ENCODE peak calls at places on chromosome 16, in seven cellular contexts. P is H9, N is IMR-90, F is mesendoderm, V is H1, K is mesenchymal stem cell, T is trophoblast cell. L is an unnamed sample.

GRCh38 chr16:3642397-3643094 is 11.9 kb upstream of the DNASE1 start:
- DNase-seq in P (no peak), N (no peak), F (peak), V (peak), K (peak), T (peak), L (no peak)

GRCh38 chr16:65947951-65948350 is 418.5 kb upstream of the CDH5 start:
- DNase-seq in P (no peak), N (no peak), F (no peak), V (no peak), K (no peak), T (no peak), L (no peak)

GRCh38 chr16:8581923-8582580 is 8.3 kb downstream of the TMEM114 start:
- DNase-seq in P (no peak), N (no peak), F (no peak), V (no peak), K (peak), T (no peak), L (no peak)

GRCh38 chr16:85210423-85211169 is 98.3 kb upstream of the CIBAR2 start:
- DNase-seq in P (no peak), N (peak), F (no peak), V (no peak), K (peak), T (peak), L (no peak)

GRCh38 chr16:69131167-69131748 is 1.1 kb downstream of the CHTF8 start:
- DNase-seq in P (peak), N (peak), F (peak), V (no peak), K (peak), T (no peak), L (peak)

GRCh38 chr16:76176153-76176552 is 101.0 kb upstream of the CNTNAP4 start:
- DNase-seq in P (no peak), N (no peak), F (no peak), V (no peak), K (no peak), T (no peak), L (no peak)

GRCh38 chr16:70523013-70523620 is at the start of gene COG4:
- DNase-seq in P (peak), N (peak), F (peak), V (peak), K (peak), T (peak), L (peak)

GRCh38 chr16:28491080-28491969 is 549 bp downstream of the CLN3 start:
- DNase-seq in P (peak), N (no peak), F (peak), V (peak), K (peak), T (peak), L (peak)

GRCh38 chr16:31498493-31498892 is 9.7 kb downstream of the RUSF1 start:
- DNase-seq in P (no peak), N (no peak), F (no peak), V (no peak), K (no peak), T (no peak), L (no peak)

GRCh38 chr16:70720431-70721201 is 34.8 kb upstream of the MTSS2 start:
- DNase-seq in P (no peak), N (no peak), F (no peak), V (no peak), K (no peak), T (peak), L (no peak)

GRCh38 chr16:68488559-68488958 is 40.3 kb upstream of the SMPD3 start:
- DNase-seq in P (no peak), N (no peak), F (no peak), V (no peak), K (no peak), T (no peak), L (no peak)

GRCh38 chr16:89050868-89051311 is 42.8 kb upstream of the ACSF3 start:
- DNase-seq in P (no peak), N (no peak), F (no peak), V (no peak), K (no peak), T (no peak), L (no peak)

GRCh38 chr16:11350531-11351335 is 5.5 kb downstream of the RMI2 start:
- DNase-seq in P (no peak), N (peak), F (no peak), V (no peak), K (peak), T (no peak), L (no peak)

GRCh38 chr16:9039208-9039607 is 52.2 kb upstream of the HAPSTR1 start:
- DNase-seq in P (no peak), N (peak), F (peak), V (no peak), K (peak), T (no peak), L (no peak)

GRCh38 chr16:11004957-11005610 is 60.7 kb downstream of the CLEC16A start:
- DNase-seq in P (no peak), N (peak), F (no peak), V (no peak), K (no peak), T (no peak), L (no peak)

DNA sequence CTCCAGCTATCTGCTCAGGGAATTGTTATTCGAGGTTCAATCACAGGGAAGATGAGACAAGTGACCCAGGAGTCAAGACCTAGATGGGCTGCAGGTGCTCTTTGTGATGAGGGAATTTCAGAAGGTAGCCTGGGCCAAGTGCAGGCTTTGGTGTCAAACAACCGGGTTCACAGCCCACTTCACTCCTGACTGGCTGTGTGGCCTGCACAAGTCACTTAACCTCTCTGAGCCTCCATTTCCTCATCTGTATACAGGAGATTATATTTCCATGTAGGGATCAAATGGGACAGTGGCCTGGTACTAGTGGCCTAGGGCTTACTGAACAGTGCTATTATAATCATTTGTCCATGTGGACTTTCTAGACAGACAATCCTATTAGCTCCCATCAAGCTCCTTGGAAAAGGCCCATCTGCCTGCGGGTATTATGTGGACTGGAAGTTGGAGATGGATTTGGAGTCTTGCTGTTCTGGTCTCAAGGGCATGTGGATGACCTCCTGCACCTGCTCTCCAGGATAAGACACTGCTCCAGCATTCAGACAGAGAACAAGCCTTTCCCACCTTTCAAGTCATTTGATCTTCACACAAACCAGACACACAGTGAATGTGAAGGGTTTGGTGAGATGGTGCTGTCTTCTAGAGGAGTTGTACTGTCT is 3.1 kb upstream of the MT1X start:
- DNase-seq in P (no peak), N (no peak), F (no peak), V (no peak), K (no peak), T (no peak), L (no peak)
- H3K27ac ChIP-seq in P (no peak), N (no peak), F (no peak), V (no peak), K (no peak), T (no peak), L (no peak)

GRCh38 chr16:2467301-2468141 is 3.6 kb upstream of the NTN3 start:
- DNase-seq in P (peak), N (peak), F (peak), V (peak), K (peak), T (no peak), L (no peak)
- H3K9ac ChIP-seq in P (no peak), N (peak), F (peak), V (peak), K (peak), T (peak), L (peak)

GRCh38 chr16:57371494-57372371 is 557 bp upstream of the CX3CL1 start:
- DNase-seq in P (no peak), N (no peak), F (no peak), V (no peak), K (no peak), T (no peak), L (peak)
- H2AK5ac ChIP-seq in P (no peak), N (no peak), F (no peak), V (peak), K (peak), T (no peak), L (peak)

DNA sequence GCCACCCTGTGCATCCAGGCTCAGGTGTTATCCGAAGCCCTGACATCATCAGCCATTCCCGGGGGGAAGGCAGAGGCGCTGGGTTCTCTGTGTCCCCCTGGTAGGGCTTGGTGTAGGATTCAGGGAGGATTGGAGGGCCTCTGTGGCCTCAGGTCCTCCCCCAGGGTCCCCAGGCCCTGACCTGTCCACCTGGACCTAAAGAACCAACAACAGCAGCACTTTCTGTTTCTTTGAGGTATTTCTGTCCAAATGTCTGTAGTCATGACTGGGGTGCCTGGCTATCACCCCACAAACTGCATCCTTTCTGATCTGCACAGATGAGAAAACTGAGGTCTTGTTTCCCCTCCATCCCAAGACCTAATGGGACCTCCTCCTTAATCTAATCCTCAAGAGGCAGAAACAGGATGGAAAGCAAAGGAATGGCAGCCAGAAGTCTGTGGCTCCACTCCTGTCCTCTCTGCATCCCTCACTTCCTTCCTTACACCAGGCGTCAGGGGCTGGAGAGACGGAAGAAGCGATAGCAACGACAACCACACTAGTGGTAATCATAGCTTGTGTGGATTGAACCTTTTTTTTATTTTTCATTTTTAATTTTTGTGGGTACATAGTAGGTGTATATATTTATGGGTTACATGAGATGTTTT is 11.8 kb downstream of the NLRC5 start:
- DNase-seq in P (no peak), N (no peak), F (no peak), V (no peak), K (no peak), T (no peak), L (no peak)
- H3K27ac ChIP-seq in P (no peak), N (peak), F (no peak), V (no peak), K (no peak), T (no peak), L (no peak)

GRCh38 chr16:50643192-50643591 is 37.9 kb downstream of the SNX20 start:
- DNase-seq in P (no peak), N (no peak), F (no peak), V (no peak), K (no peak), T (no peak), L (no peak)

GRCh38 chr16:50644730-50645129 is 36.4 kb downstream of the SNX20 start:
- DNase-seq in P (peak), N (no peak), F (peak), V (no peak), K (no peak), T (no peak), L (no peak)

GRCh38 chr16:50642349-50642748 is 38.8 kb downstream of the SNX20 start:
- DNase-seq in P (no peak), N (no peak), F (no peak), V (no peak), K (no peak), T (no peak), L (no peak)

GRCh38 chr16:50645858-50646257 is 35.3 kb downstream of the SNX20 start:
- DNase-seq in P (no peak), N (no peak), F (no peak), V (no peak), K (no peak), T (no peak), L (no peak)

GRCh38 chr16:50644245-50644644 is 36.9 kb downstream of the SNX20 start:
- DNase-seq in P (no peak), N (no peak), F (no peak), V (no peak), K (no peak), T (no peak), L (no peak)
- H3K9ac ChIP-seq in P (no peak), N (no peak), F (no peak), V (no peak), K (no peak), T (no peak), L (no peak)

GRCh38 chr16:54034684-54035083 is 251.9 kb downstream of the IRX3 start:
- DNase-seq in P (no peak), N (peak), F (no peak), V (no peak), K (no peak), T (no peak), L (no peak)
- H2AK5ac ChIP-seq in P (no peak), N (no peak), F (no peak), V (no peak), K (no peak), T (no peak), L (no peak)

L was measured in neuronal stem cell.